ENCODE peak calls at places on chromosomes 2 and 18, in seven cellular contexts. Y, B, T, F, I, O and A are unnamed samples.

GRCh38 chr2:121360566-121361300 is 75.7 kb upstream of the TFCP2L1 start:
- DNase-seq in Y (no peak), B (no peak), T (peak; percentile 74), F (no peak), I (peak; percentile 82), O (no peak), A (no peak)

GRCh38 chr18:57705861-57706590 is 84.4 kb upstream of the NARS1 start:
- DNase-seq in Y (no peak), B (no peak), T (no peak), F (no peak), I (no peak), O (no peak), A (no peak)

GRCh38 chr2:143575340-143575739 is 446.1 kb downstream of the ARHGAP15 start:
- DNase-seq in Y (no peak), B (no peak), T (no peak), F (no peak), I (no peak), O (no peak), A (no peak)

GRCh38 chr2:70670202-70670601 is 97.8 kb downstream of the ADD2 start:
- DNase-seq in Y (no peak), B (no peak), T (no peak), F (no peak), I (no peak), O (no peak), A (no peak)

GRCh38 chr2:172168917-172169346 is 66.2 kb upstream of the DLX2 start:
- DNase-seq in Y (no peak), B (no peak), T (no peak), F (no peak), I (peak; percentile 40), O (no peak), A (no peak)

GRCh38 chr18:59198215-59198614 is 21.7 kb upstream of the GRP start:
- DNase-seq in Y (no peak), B (no peak), T (no peak), F (no peak), I (no peak), O (no peak), A (no peak)

GRCh38 chr18:8805552-8805951 is 100.2 kb downstream of the MTCL1 start:
- DNase-seq in Y (no peak), B (no peak), T (no peak), F (no peak), I (no peak), O (no peak), A (no peak)

GRCh38 chr2:29293830-29294438 is 178.7 kb downstream of the CLIP4 start:
- DNase-seq in Y (no peak), B (no peak), T (peak; percentile 71), F (no peak), I (peak; percentile 15), O (no peak), A (no peak)

GRCh38 chr2:217934321-217935131 is 68.3 kb downstream of the TNS1 start:
- DNase-seq in Y (no peak), B (no peak), T (no peak), F (no peak), I (no peak), O (peak; percentile 83), A (no peak)

GRCh38 chr2:43250015-43250414 is 23.6 kb upstream of the ZFP36L2 start:
- DNase-seq in Y (no peak), B (no peak), T (no peak), F (no peak), I (no peak), O (no peak), A (no peak)

GRCh38 chr2:62263076-62263475 is 67.2 kb downstream of the B3GNT2 start:
- DNase-seq in Y (no peak), B (no peak), T (no peak), F (no peak), I (no peak), O (no peak), A (no peak)

GRCh38 chr2:135164431-135164830 is 112.3 kb downstream of the RAB3GAP1 start:
- DNase-seq in Y (no peak), B (no peak), T (no peak), F (no peak), I (peak; percentile 20), O (no peak), A (no peak)

GRCh38 chr2:7994397-7994951 is 687.4 kb upstream of the ID2 start:
- DNase-seq in Y (no peak), B (no peak), T (peak; percentile 41), F (no peak), I (no peak), O (no peak), A (no peak)

GRCh38 chr2:159214325-159214865 is 72.1 kb downstream of the WDSUB1 start:
- DNase-seq in Y (no peak), B (no peak), T (no peak), F (no peak), I (no peak), O (no peak), A (no peak)

GRCh38 chr2:196166876-196167275 is 4.5 kb downstream of the STK17B start:
- DNase-seq in Y (no peak), B (no peak), T (no peak), F (no peak), I (peak; percentile 68), O (no peak), A (no peak)